ENCODE peak calls at places on chromosomes 4 and X, in four cellular contexts. Z, M, R and Y are unnamed samples.

GRCh38 chr4:13483142-13484044 is 747 bp downstream of the RAB28 start:
- DNase-seq in M (peak; percentile 34), R (peak; percentile 50), Z (peak; percentile 1), Y (peak; percentile 43)

GRCh38 chr4:76459291-76459723 is 24.3 kb downstream of the SHROOM3 start:
- DNase-seq in R (no peak), M (no peak), Z (no peak), Y (no peak)

GRCh38 chr4:15197005-15197404 is 194.7 kb downstream of the CPEB2 start:
- DNase-seq in M (no peak), R (no peak), Z (no peak), Y (no peak)

GRCh38 chr4:83083925-83084475 is 30.5 kb downstream of the PLAC8 start:
- DNase-seq in M (no peak), R (no peak), Z (no peak), Y (no peak)

GRCh38 chr4:165288639-165289428 is 38.6 kb upstream of the MSMO1 start:
- DNase-seq in M (no peak), R (no peak), Z (no peak), Y (no peak)

GRCh38 chrX:68698955-68699354 is 51.5 kb downstream of the STARD8 start:
- DNase-seq in M (no peak), R (no peak), Z (no peak), Y (no peak)

GRCh38 chrX:47316276-47317025 is 53.9 kb upstream of the ZNF157 start:
- DNase-seq in M (no peak), Z (no peak), R (no peak), Y (no peak)

GRCh38 chr4:158013858-158014257 is 159.0 kb downstream of the GASK1B start:
- DNase-seq in M (no peak), R (no peak), Z (no peak), Y (no peak)

GRCh38 chr4:81606796-81607550 is 135.3 kb upstream of the RASGEF1B start:
- DNase-seq in M (no peak), R (no peak), Z (no peak), Y (no peak)

GRCh38 chr4:17769406-17770174 is 11.8 kb downstream of the FAM184B start:
- DNase-seq in M (no peak), R (no peak), Z (no peak), Y (no peak)

GRCh38 chrX:138127314-138127713 is 561.4 kb downstream of the ZIC3 start:
- DNase-seq in M (no peak), Z (no peak), R (no peak), Y (no peak)

GRCh38 chr4:4421356-4421755 is 34.5 kb downstream of the NSG1 start:
- DNase-seq in Z (no peak), M (no peak), R (no peak), Y (no peak)

GRCh38 chr4:127549521-127549920 is 83.2 kb upstream of the INTU start:
- DNase-seq in Z (no peak), M (no peak), R (no peak), Y (no peak)

GRCh38 chr4:10119263-10119662 is 2.7 kb upstream of the WDR1 start:
- DNase-seq in Z (no peak), M (no peak), R (no peak), Y (no peak)

GRCh38 chr4:8745036-8745827 is 126.4 kb downstream of the HMX1 start:
- DNase-seq in M (no peak), R (peak; percentile 20), Z (no peak), Y (no peak)

GRCh38 chrX:74461384-74461783 is 40.1 kb downstream of the SLC16A2 start:
- DNase-seq in Z (no peak), M (peak; percentile 25), R (no peak), Y (no peak)

GRCh38 chrX:4935846-4936245 is 1222.4 kb upstream of the PRKX start:
- DNase-seq in Z (no peak), R (no peak), M (no peak), Y (no peak)

GRCh38 chr4:38449506-38450174 is 214.4 kb upstream of the KLF3 start:
- DNase-seq in Z (no peak), R (no peak), M (no peak), Y (no peak)

GRCh38 chr4:25921922-25922321 is 7.9 kb downstream of the SMIM20 start:
- DNase-seq in M (no peak), Z (no peak), R (no peak), Y (no peak)

GRCh38 chr4:1839306-1839705 is 16.6 kb downstream of the LETM1 start:
- DNase-seq in R (no peak), Z (no peak), M (no peak), Y (no peak)

GRCh38 chrX:9062621-9063020 is 28.7 kb upstream of the FAM9B start:
- DNase-seq in M (no peak), Z (no peak), R (no peak), Y (no peak)

GRCh38 chr4:55312491-55313101 is 33.4 kb upstream of the SRD5A3 start:
- DNase-seq in M (no peak), R (peak; percentile 57), Z (no peak), Y (no peak)

GRCh38 chrX:13088155-13088485 is 43.7 kb upstream of the FAM9C start:
- DNase-seq in Z (no peak), M (no peak), R (no peak), Y (no peak)

GRCh38 chrX:40098264-40099045 is 697 bp upstream of the BCOR start:
- DNase-seq in M (no peak), Z (peak; percentile 24), R (no peak), Y (no peak)

GRCh38 chr4:94446386-94446785 is 5.4 kb upstream of the PDLIM5 start:
- DNase-seq in R (no peak), Z (no peak), M (no peak), Y (no peak)

GRCh38 chrX:136754641-136755040 is 26.1 kb downstream of the ARHGEF6 start:
- DNase-seq in M (peak; percentile 16), R (no peak), Z (no peak), Y (no peak)